ENCODE peak calls at places on chromosomes 3 and 15, in five cellular contexts. O, Y, V, K and Q are unnamed samples.

GRCh38 chr3:14467723-14468620 is 65.6 kb downstream of the SLC6A6 start:
- DNase-seq in O (peak; percentile 47), K (peak; percentile 96), Y (no peak), V (peak; percentile 70), Q (no peak)

GRCh38 chr3:97821413-97821809 is 400 bp upstream of the CRYBG3 start:
- DNase-seq in Y (peak; percentile 12), O (peak; percentile 49), V (peak; percentile 61), K (peak; percentile 40), Q (peak; percentile 56)

GRCh38 chr3:47476330-47476626 is 537 bp upstream of the SCAP start:
- DNase-seq in O (no peak), K (no peak), Y (no peak), V (no peak), Q (no peak)

GRCh38 chr3:134030382-134030753 is 643 bp upstream of the SLCO2A1 start:
- DNase-seq in Y (no peak), V (no peak), O (no peak), K (peak; percentile 80), Q (no peak)

GRCh38 chr3:126418256-126418530 is 23.5 kb downstream of the CFAP100 start:
- DNase-seq in V (no peak), Y (no peak), O (no peak), K (no peak), Q (no peak)

GRCh38 chr15:40785814-40786213 is 16.0 kb downstream of the C15orf62 start:
- DNase-seq in V (no peak), K (no peak), Y (no peak), O (no peak), Q (no peak)

GRCh38 chr15:65937476-65937875 is 68.2 kb downstream of the RAB11A start:
- DNase-seq in O (no peak), V (no peak), Y (no peak), K (no peak), Q (no peak)

GRCh38 chr3:46208167-46208704 is at the start of gene CCR1:
- DNase-seq in Y (peak; percentile 30), O (peak; percentile 20), V (no peak), K (peak; percentile 31), Q (peak; percentile 77)

GRCh38 chr3:156837130-156837529 is 11.0 kb downstream of the LEKR1 start:
- DNase-seq in Y (no peak), K (no peak), V (no peak), O (no peak), Q (no peak)

GRCh38 chr3:15591235-15591634 is 10.1 kb downstream of the HACL1 start:
- DNase-seq in Y (no peak), O (no peak), K (no peak), V (no peak), Q (no peak)

DNA sequence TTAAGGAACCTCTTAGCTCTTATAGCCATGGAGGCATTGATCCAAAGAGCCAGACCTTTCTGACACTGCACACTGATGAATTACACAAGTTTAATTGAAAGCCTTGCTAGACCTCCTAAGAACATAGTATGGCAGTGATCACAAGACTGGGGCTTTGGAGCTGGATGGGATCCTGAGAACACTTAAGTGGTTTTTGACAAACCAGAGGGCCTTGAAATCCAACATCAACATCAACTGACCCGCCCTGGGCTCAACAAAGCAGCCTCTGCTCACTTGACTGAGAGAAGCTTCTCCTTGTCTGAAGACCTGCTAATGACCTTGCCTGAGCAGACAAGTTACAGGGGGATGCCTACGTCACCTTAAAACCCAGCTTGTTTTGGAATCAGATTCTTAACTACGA is 257.6 kb downstream of the KLF13 start:
- DNase-seq in Y (no peak), O (no peak), V (no peak), K (no peak), Q (no peak)
- H3K4me3 ChIP-seq in Y (no peak overlapping the region), O (no peak overlapping the region), V (no peak overlapping the region), K (no peak overlapping the region), Q (no peak overlapping the region)

GRCh38 chr3:169968224-169968623 is 1.6 kb downstream of the SEC62 start:
- DNase-seq in O (no peak), Y (no peak), V (no peak), K (no peak), Q (no peak)
- H3K4me3 ChIP-seq in O (peak overlapping the region; percentile 93), Y (peak overlapping the region; percentile 74), V (peak overlapping the region; percentile 99), K (no peak overlapping the region), Q (no peak overlapping the region)

GRCh38 chr15:35547775-35548364 is 1.9 kb upstream of the DPH6 start:
- DNase-seq in V (no peak), Y (no peak), K (peak; percentile 19), O (no peak), Q (no peak)

GRCh38 chr15:35550957-35551356 is 5.0 kb upstream of the DPH6 start:
- DNase-seq in V (no peak), Y (no peak), K (no peak), O (no peak), Q (no peak)

GRCh38 chr15:35546581-35547381 is 816 bp upstream of the DPH6 start:
- DNase-seq in K (no peak), O (no peak), Y (no peak), V (peak; percentile 18), Q (no peak)

GRCh38 chr15:35548435-35548834 is 2.5 kb upstream of the DPH6 start:
- DNase-seq in Y (no peak), K (no peak), O (no peak), V (no peak), Q (no peak)

DNA sequence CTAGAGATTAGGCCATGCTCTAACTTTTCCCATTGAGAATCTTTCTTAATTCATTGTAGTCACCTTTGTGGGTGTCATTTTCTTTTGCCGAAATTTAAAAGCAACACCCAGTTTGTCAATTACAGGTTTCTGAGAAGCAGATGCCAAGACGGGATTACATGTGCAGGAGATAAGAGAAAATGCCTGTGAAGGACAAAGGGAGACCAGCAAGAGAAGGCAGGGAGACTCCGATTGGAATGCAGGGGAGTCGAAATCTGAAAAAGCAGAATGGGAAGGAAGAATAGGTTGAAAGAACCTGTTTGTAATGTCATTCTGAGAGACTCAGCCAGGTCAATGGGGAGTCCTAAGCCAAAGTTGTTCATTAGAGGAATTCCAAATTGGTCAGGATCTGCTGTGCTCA is 3.6 kb upstream of the DPH6 start:
- DNase-seq in V (no peak), K (no peak), O (no peak), Y (no peak), Q (no peak)
- H3K4me3 ChIP-seq in V (no peak overlapping the region), K (no peak overlapping the region), O (no peak overlapping the region), Y (no peak overlapping the region), Q (no peak overlapping the region)

DNA sequence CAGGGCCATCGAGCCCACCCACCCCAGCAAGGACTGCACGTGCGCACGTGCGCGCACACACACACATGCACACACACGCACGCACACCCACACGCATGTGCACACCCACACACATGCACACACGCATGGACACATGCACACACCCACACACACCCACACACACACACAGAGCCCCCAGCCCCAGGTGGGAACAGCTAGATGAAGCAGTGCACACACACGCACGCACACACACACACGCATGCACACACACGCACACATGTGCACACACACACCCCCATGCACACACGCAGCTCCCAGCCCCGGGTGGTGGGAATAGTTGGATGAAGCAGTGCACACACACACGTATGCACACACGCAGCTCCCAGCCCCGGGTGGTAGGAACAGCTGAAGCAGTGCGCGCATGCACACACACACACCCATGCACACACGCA is 158.6 kb downstream of the XXYLT1 start:
- DNase-seq in Y (no peak), O (no peak), K (no peak), V (no peak), Q (no peak)
- H3K4me3 ChIP-seq in Y (no peak overlapping the region), O (no peak overlapping the region), K (no peak overlapping the region), V (no peak overlapping the region), Q (no peak overlapping the region)

DNA sequence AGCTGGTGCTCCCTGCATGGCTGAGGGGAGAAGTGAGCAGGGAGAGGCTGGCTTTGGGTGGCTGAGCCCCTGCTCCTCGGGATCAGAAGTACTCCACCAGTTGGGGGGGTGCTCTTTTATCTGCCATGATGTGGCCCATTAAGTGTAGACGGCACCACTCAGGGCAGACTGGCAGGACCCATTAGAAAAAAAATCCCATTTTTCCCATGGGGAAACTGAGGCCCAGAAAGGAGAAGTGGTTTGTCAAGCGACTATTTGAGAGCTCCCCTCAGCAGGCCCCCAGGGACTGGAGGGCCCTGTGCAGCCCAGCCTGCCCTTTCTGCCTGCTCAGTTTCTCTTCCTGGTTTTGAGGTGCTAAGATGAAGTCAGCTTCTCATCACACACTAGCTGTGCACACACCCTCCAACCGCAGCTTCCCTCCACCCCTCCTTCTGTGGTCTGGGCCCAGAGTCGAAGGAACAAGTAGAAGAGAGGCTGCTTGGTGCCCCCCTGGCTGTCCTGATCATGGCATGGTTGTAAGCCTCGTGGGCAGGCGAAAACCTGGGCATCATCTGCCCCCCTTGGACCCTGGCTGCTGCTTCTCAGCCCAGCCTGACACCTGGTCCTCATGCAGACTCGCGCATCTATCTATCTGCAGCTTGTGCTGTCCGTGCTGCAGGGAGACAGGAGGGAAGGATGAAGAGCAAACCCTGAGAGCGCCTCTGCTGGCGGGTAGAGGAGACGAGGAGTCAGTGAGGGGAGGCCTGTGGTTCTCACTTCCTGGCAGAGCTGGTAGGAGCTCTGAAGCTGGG is 5.6 kb downstream of the CSK start:
- DNase-seq in V (no peak), Y (no peak), K (peak; percentile 92), O (peak; percentile 54), Q (peak; percentile 80)
- H3K4me3 ChIP-seq in V (no peak overlapping the region), Y (peak overlapping the region; percentile 1), K (no peak overlapping the region), O (no peak overlapping the region), Q (peak overlapping the region; percentile 0)

GRCh38 chr3:113783980-113784379 is 37.1 kb downstream of the ATP6V1A start:
- DNase-seq in K (peak; percentile 7), Y (no peak), V (no peak), O (no peak), Q (no peak)
- H3K4me3 ChIP-seq in K (no peak overlapping the region), Y (no peak overlapping the region), V (no peak overlapping the region), O (no peak overlapping the region), Q (no peak overlapping the region)

GRCh38 chr3:112633191-112633590 is 7.8 kb downstream of the CCDC80 start:
- DNase-seq in K (no peak), O (no peak), Y (no peak), V (no peak), Q (no peak)
- H3K4me3 ChIP-seq in K (no peak overlapping the region), O (peak overlapping the region; percentile 99), Y (no peak overlapping the region), V (no peak overlapping the region), Q (no peak overlapping the region)